ENCODE peak calls at places on chromosomes 3 and 15, in five cellular contexts. One of them, this sample, is unnamed.
A peak's percentile ranks its signal among the peaks of the same experiment; 100 is the strongest.

GRCh38 chr3:125647318-125648014 is 52.2 kb upstream of the OSBPL11 start:
- DNase-seq in CD4-positive, alpha-beta T cell: no peak
- DNase-seq in endothelial cell: no peak
- DNase-seq in body of pancreas: no peak
- DNase-seq in activated CD4-positive, alpha-beta T cell treated with anti-CD3 and anti-CD28 coated beads, Interleukin-2, amount 50 U/mL, for 48 hours: no peak
- DNase-seq in this sample: no peak

GRCh38 chr15:26635105-26635504 is 137.8 kb downstream of the GABRB3 start:
- DNase-seq in body of pancreas: no peak
- DNase-seq in activated CD4-positive, alpha-beta T cell treated with anti-CD3 and anti-CD28 coated beads, Interleukin-2, amount 50 U/mL, for 48 hours: no peak
- DNase-seq in endothelial cell: no peak
- DNase-seq in CD4-positive, alpha-beta T cell: no peak
- DNase-seq in this sample: no peak

GRCh38 chr3:100352296-100353178 is 18.0 kb downstream of the NIT2 start:
- DNase-seq in activated CD4-positive, alpha-beta T cell treated with anti-CD3 and anti-CD28 coated beads, Interleukin-2, amount 50 U/mL, for 48 hours: no peak
- DNase-seq in CD4-positive, alpha-beta T cell: no peak
- DNase-seq in endothelial cell: no peak
- DNase-seq in body of pancreas: no peak
- DNase-seq in this sample: no peak

GRCh38 chr3:107240183-107241091 is 136.8 kb upstream of the CCDC54 start:
- DNase-seq in CD4-positive, alpha-beta T cell: peak; percentile 65
- DNase-seq in endothelial cell: peak; percentile 71
- DNase-seq in body of pancreas: peak; percentile 75
- DNase-seq in activated CD4-positive, alpha-beta T cell treated with anti-CD3 and anti-CD28 coated beads, Interleukin-2, amount 50 U/mL, for 48 hours: peak; percentile 70
- DNase-seq in this sample: peak; percentile 77

GRCh38 chr3:150721285-150722130 is 17.8 kb upstream of the ERICH6 start:
- DNase-seq in activated CD4-positive, alpha-beta T cell treated with anti-CD3 and anti-CD28 coated beads, Interleukin-2, amount 50 U/mL, for 48 hours: no peak
- DNase-seq in endothelial cell: no peak
- DNase-seq in body of pancreas: no peak
- DNase-seq in CD4-positive, alpha-beta T cell: no peak
- DNase-seq in this sample: no peak

GRCh38 chr15:78392430-78392829 is 45.6 kb upstream of the IREB2 start:
- DNase-seq in activated CD4-positive, alpha-beta T cell treated with anti-CD3 and anti-CD28 coated beads, Interleukin-2, amount 50 U/mL, for 48 hours: no peak
- DNase-seq in body of pancreas: no peak
- DNase-seq in endothelial cell: no peak
- DNase-seq in CD4-positive, alpha-beta T cell: no peak
- DNase-seq in this sample: no peak

GRCh38 chr15:62559049-62559733 is 394.1 kb upstream of the C2CD4B start:
- DNase-seq in activated CD4-positive, alpha-beta T cell treated with anti-CD3 and anti-CD28 coated beads, Interleukin-2, amount 50 U/mL, for 48 hours: no peak
- DNase-seq in endothelial cell: no peak
- DNase-seq in body of pancreas: no peak
- DNase-seq in CD4-positive, alpha-beta T cell: no peak
- DNase-seq in this sample: no peak

GRCh38 chr3:7546219-7546618 is 685.3 kb downstream of the GRM7 start:
- DNase-seq in endothelial cell: no peak
- DNase-seq in activated CD4-positive, alpha-beta T cell treated with anti-CD3 and anti-CD28 coated beads, Interleukin-2, amount 50 U/mL, for 48 hours: no peak
- DNase-seq in CD4-positive, alpha-beta T cell: no peak
- DNase-seq in body of pancreas: peak; percentile 16
- DNase-seq in this sample: no peak

GRCh38 chr3:123656691-123657090 is 71.8 kb upstream of the HACD2 start:
- DNase-seq in endothelial cell: no peak
- DNase-seq in body of pancreas: no peak
- DNase-seq in activated CD4-positive, alpha-beta T cell treated with anti-CD3 and anti-CD28 coated beads, Interleukin-2, amount 50 U/mL, for 48 hours: peak; percentile 5
- DNase-seq in CD4-positive, alpha-beta T cell: no peak
- DNase-seq in this sample: no peak

GRCh38 chr3:172696357-172696756 is 14.5 kb downstream of the NCEH1 start:
- DNase-seq in CD4-positive, alpha-beta T cell: no peak
- DNase-seq in endothelial cell: no peak
- DNase-seq in body of pancreas: no peak
- DNase-seq in activated CD4-positive, alpha-beta T cell treated with anti-CD3 and anti-CD28 coated beads, Interleukin-2, amount 50 U/mL, for 48 hours: no peak
- DNase-seq in this sample: no peak

GRCh38 chr3:138289701-138290100 is 40.0 kb downstream of the NME9 start:
- DNase-seq in CD4-positive, alpha-beta T cell: no peak
- DNase-seq in body of pancreas: no peak
- DNase-seq in endothelial cell: no peak
- DNase-seq in activated CD4-positive, alpha-beta T cell treated with anti-CD3 and anti-CD28 coated beads, Interleukin-2, amount 50 U/mL, for 48 hours: no peak
- DNase-seq in this sample: no peak

GRCh38 chr3:16377196-16377595 is 112.2 kb downstream of the OXNAD1 start:
- DNase-seq in CD4-positive, alpha-beta T cell: peak; percentile 16
- DNase-seq in body of pancreas: no peak
- DNase-seq in activated CD4-positive, alpha-beta T cell treated with anti-CD3 and anti-CD28 coated beads, Interleukin-2, amount 50 U/mL, for 48 hours: no peak
- DNase-seq in endothelial cell: no peak
- DNase-seq in this sample: no peak

GRCh38 chr3:111924283-111924682 is 54.5 kb upstream of the ABHD10 start:
- DNase-seq in body of pancreas: peak; percentile 89
- DNase-seq in CD4-positive, alpha-beta T cell: no peak
- DNase-seq in activated CD4-positive, alpha-beta T cell treated with anti-CD3 and anti-CD28 coated beads, Interleukin-2, amount 50 U/mL, for 48 hours: no peak
- DNase-seq in endothelial cell: peak; percentile 13
- DNase-seq in this sample: no peak

GRCh38 chr3:27746838-27747237 is 24.7 kb upstream of the EOMES start:
- DNase-seq in activated CD4-positive, alpha-beta T cell treated with anti-CD3 and anti-CD28 coated beads, Interleukin-2, amount 50 U/mL, for 48 hours: no peak
- DNase-seq in CD4-positive, alpha-beta T cell: no peak
- DNase-seq in body of pancreas: no peak
- DNase-seq in endothelial cell: no peak
- DNase-seq in this sample: no peak

GRCh38 chr3:41418961-41419691 is 219.8 kb downstream of the CTNNB1 start:
- DNase-seq in CD4-positive, alpha-beta T cell: no peak
- DNase-seq in endothelial cell: no peak
- DNase-seq in activated CD4-positive, alpha-beta T cell treated with anti-CD3 and anti-CD28 coated beads, Interleukin-2, amount 50 U/mL, for 48 hours: peak; percentile 5
- DNase-seq in body of pancreas: no peak
- DNase-seq in this sample: no peak

GRCh38 chr3:48215019-48215418 is 8.3 kb upstream of the CAMP start:
- DNase-seq in endothelial cell: no peak
- DNase-seq in body of pancreas: peak; percentile 38
- DNase-seq in CD4-positive, alpha-beta T cell: no peak
- DNase-seq in activated CD4-positive, alpha-beta T cell treated with anti-CD3 and anti-CD28 coated beads, Interleukin-2, amount 50 U/mL, for 48 hours: no peak
- DNase-seq in this sample: no peak

GRCh38 chr3:73255609-73256029 is 194.2 kb downstream of the EBLN2 start:
- DNase-seq in activated CD4-positive, alpha-beta T cell treated with anti-CD3 and anti-CD28 coated beads, Interleukin-2, amount 50 U/mL, for 48 hours: no peak
- DNase-seq in body of pancreas: peak; percentile 54
- DNase-seq in endothelial cell: no peak
- DNase-seq in CD4-positive, alpha-beta T cell: no peak
- DNase-seq in this sample: no peak

GRCh38 chr15:96417760-96418130 is 87.2 kb downstream of the NR2F2 start:
- DNase-seq in endothelial cell: no peak
- DNase-seq in activated CD4-positive, alpha-beta T cell treated with anti-CD3 and anti-CD28 coated beads, Interleukin-2, amount 50 U/mL, for 48 hours: no peak
- DNase-seq in body of pancreas: no peak
- DNase-seq in CD4-positive, alpha-beta T cell: no peak
- DNase-seq in this sample: no peak

GRCh38 chr3:133124511-133124910 is 86.3 kb downstream of the TMEM108 start:
- DNase-seq in endothelial cell: no peak
- DNase-seq in activated CD4-positive, alpha-beta T cell treated with anti-CD3 and anti-CD28 coated beads, Interleukin-2, amount 50 U/mL, for 48 hours: no peak
- DNase-seq in CD4-positive, alpha-beta T cell: no peak
- DNase-seq in body of pancreas: peak; percentile 18
- DNase-seq in this sample: no peak

GRCh38 chr15:84598993-84599392 is 1.8 kb upstream of the ZSCAN2 start:
- DNase-seq in activated CD4-positive, alpha-beta T cell treated with anti-CD3 and anti-CD28 coated beads, Interleukin-2, amount 50 U/mL, for 48 hours: peak; percentile 24
- DNase-seq in endothelial cell: peak; percentile 64
- DNase-seq in CD4-positive, alpha-beta T cell: no peak
- DNase-seq in body of pancreas: peak; percentile 35
- DNase-seq in this sample: peak; percentile 19

GRCh38 chr3:57135964-57136363 is 29.2 kb downstream of the IL17RD start:
- DNase-seq in body of pancreas: no peak
- DNase-seq in endothelial cell: no peak
- DNase-seq in activated CD4-positive, alpha-beta T cell treated with anti-CD3 and anti-CD28 coated beads, Interleukin-2, amount 50 U/mL, for 48 hours: no peak
- DNase-seq in CD4-positive, alpha-beta T cell: no peak
- DNase-seq in this sample: no peak

GRCh38 chr3:194255252-194256039 is 95.7 kb downstream of the CPN2 start:
- DNase-seq in CD4-positive, alpha-beta T cell: peak; percentile 30
- DNase-seq in endothelial cell: peak; percentile 76
- DNase-seq in body of pancreas: no peak
- DNase-seq in activated CD4-positive, alpha-beta T cell treated with anti-CD3 and anti-CD28 coated beads, Interleukin-2, amount 50 U/mL, for 48 hours: peak; percentile 57
- DNase-seq in this sample: peak; percentile 13

GRCh38 chr3:114057011-114057347 is 442 bp downstream of the QTRT2 start:
- DNase-seq in CD4-positive, alpha-beta T cell: no peak
- DNase-seq in activated CD4-positive, alpha-beta T cell treated with anti-CD3 and anti-CD28 coated beads, Interleukin-2, amount 50 U/mL, for 48 hours: no peak
- DNase-seq in body of pancreas: no peak
- DNase-seq in endothelial cell: no peak
- DNase-seq in this sample: no peak

GRCh38 chr3:128340904-128341555 is 125.7 kb downstream of the DNAJB8 start:
- DNase-seq in endothelial cell: no peak
- DNase-seq in activated CD4-positive, alpha-beta T cell treated with anti-CD3 and anti-CD28 coated beads, Interleukin-2, amount 50 U/mL, for 48 hours: no peak
- DNase-seq in CD4-positive, alpha-beta T cell: no peak
- DNase-seq in body of pancreas: no peak
- DNase-seq in this sample: no peak

GRCh38 chr3:197533396-197534347 is 22.1 kb downstream of the BDH1 start:
- DNase-seq in body of pancreas: no peak
- DNase-seq in endothelial cell: no peak
- DNase-seq in activated CD4-positive, alpha-beta T cell treated with anti-CD3 and anti-CD28 coated beads, Interleukin-2, amount 50 U/mL, for 48 hours: no peak
- DNase-seq in CD4-positive, alpha-beta T cell: no peak
- DNase-seq in this sample: no peak

GRCh38 chr3:172286554-172287148 is 161.6 kb downstream of the GHSR start:
- DNase-seq in activated CD4-positive, alpha-beta T cell treated with anti-CD3 and anti-CD28 coated beads, Interleukin-2, amount 50 U/mL, for 48 hours: no peak
- DNase-seq in body of pancreas: no peak
- DNase-seq in CD4-positive, alpha-beta T cell: no peak
- DNase-seq in endothelial cell: no peak
- DNase-seq in this sample: no peak

GRCh38 chr3:126270145-126270811 is 86.9 kb downstream of the KLF15 start:
- DNase-seq in CD4-positive, alpha-beta T cell: no peak
- DNase-seq in endothelial cell: no peak
- DNase-seq in activated CD4-positive, alpha-beta T cell treated with anti-CD3 and anti-CD28 coated beads, Interleukin-2, amount 50 U/mL, for 48 hours: no peak
- DNase-seq in body of pancreas: peak; percentile 99
- DNase-seq in this sample: no peak

GRCh38 chr3:66561374-66561773 is 60.6 kb upstream of the LRIG1 start:
- DNase-seq in activated CD4-positive, alpha-beta T cell treated with anti-CD3 and anti-CD28 coated beads, Interleukin-2, amount 50 U/mL, for 48 hours: no peak
- DNase-seq in body of pancreas: no peak
- DNase-seq in endothelial cell: no peak
- DNase-seq in CD4-positive, alpha-beta T cell: no peak
- DNase-seq in this sample: no peak

GRCh38 chr15:45454825-45455224 is 67.7 kb downstream of the SLC30A4 start:
- DNase-seq in body of pancreas: peak; percentile 39
- DNase-seq in endothelial cell: no peak
- DNase-seq in CD4-positive, alpha-beta T cell: peak; percentile 51
- DNase-seq in activated CD4-positive, alpha-beta T cell treated with anti-CD3 and anti-CD28 coated beads, Interleukin-2, amount 50 U/mL, for 48 hours: peak; percentile 72
- DNase-seq in this sample: peak; percentile 40

GRCh38 chr3:52488746-52489145 is 6.4 kb upstream of the STAB1 start:
- DNase-seq in body of pancreas: no peak
- DNase-seq in CD4-positive, alpha-beta T cell: no peak
- DNase-seq in activated CD4-positive, alpha-beta T cell treated with anti-CD3 and anti-CD28 coated beads, Interleukin-2, amount 50 U/mL, for 48 hours: no peak
- DNase-seq in endothelial cell: no peak
- DNase-seq in this sample: no peak

GRCh38 chr3:138078901-138079344 is 36.5 kb downstream of the DZIP1L start:
- DNase-seq in CD4-positive, alpha-beta T cell: no peak
- DNase-seq in activated CD4-positive, alpha-beta T cell treated with anti-CD3 and anti-CD28 coated beads, Interleukin-2, amount 50 U/mL, for 48 hours: no peak
- DNase-seq in body of pancreas: no peak
- DNase-seq in endothelial cell: no peak
- DNase-seq in this sample: peak; percentile 39

GRCh38 chr3:40037582-40037981 is 228.2 kb downstream of the MYRIP start:
- DNase-seq in body of pancreas: no peak
- DNase-seq in activated CD4-positive, alpha-beta T cell treated with anti-CD3 and anti-CD28 coated beads, Interleukin-2, amount 50 U/mL, for 48 hours: no peak
- DNase-seq in CD4-positive, alpha-beta T cell: no peak
- DNase-seq in endothelial cell: no peak
- DNase-seq in this sample: no peak

GRCh38 chr3:187858086-187858485 is 112.8 kb upstream of the BCL6 start:
- DNase-seq in CD4-positive, alpha-beta T cell: no peak
- DNase-seq in endothelial cell: no peak
- DNase-seq in body of pancreas: no peak
- DNase-seq in activated CD4-positive, alpha-beta T cell treated with anti-CD3 and anti-CD28 coated beads, Interleukin-2, amount 50 U/mL, for 48 hours: no peak
- DNase-seq in this sample: no peak

GRCh38 chr3:177196473-177197040 is 725 bp downstream of the TBL1XR1 start:
- DNase-seq in endothelial cell: peak; percentile 52
- DNase-seq in CD4-positive, alpha-beta T cell: peak; percentile 45
- DNase-seq in body of pancreas: peak; percentile 23
- DNase-seq in activated CD4-positive, alpha-beta T cell treated with anti-CD3 and anti-CD28 coated beads, Interleukin-2, amount 50 U/mL, for 48 hours: peak; percentile 58
- DNase-seq in this sample: no peak

GRCh38 chr3:99651561-99651960 is 13.2 kb downstream of the COL8A1 start:
- DNase-seq in CD4-positive, alpha-beta T cell: no peak
- DNase-seq in body of pancreas: no peak
- DNase-seq in endothelial cell: no peak
- DNase-seq in activated CD4-positive, alpha-beta T cell treated with anti-CD3 and anti-CD28 coated beads, Interleukin-2, amount 50 U/mL, for 48 hours: no peak
- DNase-seq in this sample: no peak

GRCh38 chr3:123779646-123780231 is 104.4 kb downstream of the MYLK start:
- DNase-seq in body of pancreas: no peak
- DNase-seq in activated CD4-positive, alpha-beta T cell treated with anti-CD3 and anti-CD28 coated beads, Interleukin-2, amount 50 U/mL, for 48 hours: no peak
- DNase-seq in CD4-positive, alpha-beta T cell: no peak
- DNase-seq in endothelial cell: no peak
- DNase-seq in this sample: no peak